ENCODE peak calls at places on chromosome 2, in eight cellular contexts. One of them, this sample, is unnamed.

GRCh38 chr2:57617327-57617726 is 429.3 kb upstream of the VRK2 start:
- DNase-seq in ACHN: no peak
- DNase-seq in sigmoid colon: no peak
- DNase-seq in fibroblast of pulmonary artery: no peak
- DNase-seq in left colon: no peak
- DNase-seq in stimulated activated CD4-positive, alpha-beta T cell treated with anti-CD3 and anti-CD28 coated beads, TNF-alpha, amount 100 ng/mL, for 1 hour: no peak
- DNase-seq in NAMALWA: no peak
- DNase-seq in RWPE1: no peak
- DNase-seq in this sample: no peak

GRCh38 chr2:179170897-179171296 is 93.7 kb downstream of the SESTD1 start:
- DNase-seq in left colon: no peak
- DNase-seq in sigmoid colon: no peak
- DNase-seq in NAMALWA: peak; percentile 5
- DNase-seq in RWPE1: no peak
- DNase-seq in fibroblast of pulmonary artery: no peak
- DNase-seq in ACHN: no peak
- DNase-seq in stimulated activated CD4-positive, alpha-beta T cell treated with anti-CD3 and anti-CD28 coated beads, TNF-alpha, amount 100 ng/mL, for 1 hour: no peak
- DNase-seq in this sample: no peak

GRCh38 chr2:26986576-26986975 is 16.1 kb downstream of the MAPRE3 start:
- DNase-seq in left colon: no peak
- DNase-seq in ACHN: peak; percentile 27
- DNase-seq in RWPE1: no peak
- DNase-seq in NAMALWA: no peak
- DNase-seq in stimulated activated CD4-positive, alpha-beta T cell treated with anti-CD3 and anti-CD28 coated beads, TNF-alpha, amount 100 ng/mL, for 1 hour: no peak
- DNase-seq in fibroblast of pulmonary artery: no peak
- DNase-seq in sigmoid colon: no peak
- DNase-seq in this sample: no peak

GRCh38 chr2:6954586-6954985 is 37.4 kb downstream of the RNF144A start:
- DNase-seq in fibroblast of pulmonary artery: peak; percentile 16
- DNase-seq in NAMALWA: no peak
- DNase-seq in stimulated activated CD4-positive, alpha-beta T cell treated with anti-CD3 and anti-CD28 coated beads, TNF-alpha, amount 100 ng/mL, for 1 hour: no peak
- DNase-seq in left colon: no peak
- DNase-seq in RWPE1: no peak
- DNase-seq in ACHN: no peak
- DNase-seq in sigmoid colon: no peak
- DNase-seq in this sample: no peak

GRCh38 chr2:96138146-96139145 is at the start of gene ASTL:
- DNase-seq in NAMALWA: peak; percentile 71
- DNase-seq in left colon: peak; percentile 87
- DNase-seq in fibroblast of pulmonary artery: peak; percentile 49
- DNase-seq in ACHN: peak; percentile 39
- DNase-seq in stimulated activated CD4-positive, alpha-beta T cell treated with anti-CD3 and anti-CD28 coated beads, TNF-alpha, amount 100 ng/mL, for 1 hour: no peak
- DNase-seq in sigmoid colon: no peak
- DNase-seq in RWPE1: peak; percentile 40
- DNase-seq in this sample: no peak

GRCh38 chr2:160221391-160222276 is 21.6 kb upstream of the ITGB6 start:
- DNase-seq in NAMALWA: no peak
- DNase-seq in fibroblast of pulmonary artery: peak; percentile 59
- DNase-seq in ACHN: peak; percentile 48
- DNase-seq in RWPE1: peak; percentile 70
- DNase-seq in sigmoid colon: peak; percentile 69
- DNase-seq in left colon: peak; percentile 79
- DNase-seq in stimulated activated CD4-positive, alpha-beta T cell treated with anti-CD3 and anti-CD28 coated beads, TNF-alpha, amount 100 ng/mL, for 1 hour: no peak
- DNase-seq in this sample: no peak

GRCh38 chr2:105437708-105438103 is 38.9 kb upstream of the FHL2 start:
- DNase-seq in left colon: no peak
- DNase-seq in ACHN: no peak
- DNase-seq in stimulated activated CD4-positive, alpha-beta T cell treated with anti-CD3 and anti-CD28 coated beads, TNF-alpha, amount 100 ng/mL, for 1 hour: no peak
- DNase-seq in RWPE1: no peak
- DNase-seq in NAMALWA: no peak
- DNase-seq in sigmoid colon: no peak
- DNase-seq in fibroblast of pulmonary artery: peak; percentile 59
- DNase-seq in this sample: peak; percentile 67

GRCh38 chr2:195559431-195559914 is 97.6 kb upstream of the SLC39A10 start:
- DNase-seq in stimulated activated CD4-positive, alpha-beta T cell treated with anti-CD3 and anti-CD28 coated beads, TNF-alpha, amount 100 ng/mL, for 1 hour: peak; percentile 54
- DNase-seq in fibroblast of pulmonary artery: peak; percentile 98
- DNase-seq in RWPE1: no peak
- DNase-seq in sigmoid colon: no peak
- DNase-seq in ACHN: no peak
- DNase-seq in left colon: no peak
- DNase-seq in NAMALWA: peak; percentile 90
- DNase-seq in this sample: no peak

GRCh38 chr2:214410918-214411554 is at the start of gene VWC2L:
- DNase-seq in ACHN: peak; percentile 83
- DNase-seq in RWPE1: peak; percentile 57
- DNase-seq in left colon: peak; percentile 60
- DNase-seq in stimulated activated CD4-positive, alpha-beta T cell treated with anti-CD3 and anti-CD28 coated beads, TNF-alpha, amount 100 ng/mL, for 1 hour: no peak
- DNase-seq in sigmoid colon: no peak
- DNase-seq in NAMALWA: peak; percentile 29
- DNase-seq in fibroblast of pulmonary artery: peak; percentile 76
- DNase-seq in this sample: peak; percentile 31

GRCh38 chr2:98280376-98281102 is 65.7 kb upstream of the CNGA3 start:
- DNase-seq in RWPE1: no peak
- DNase-seq in stimulated activated CD4-positive, alpha-beta T cell treated with anti-CD3 and anti-CD28 coated beads, TNF-alpha, amount 100 ng/mL, for 1 hour: no peak
- DNase-seq in fibroblast of pulmonary artery: no peak
- DNase-seq in NAMALWA: no peak
- DNase-seq in left colon: peak; percentile 68
- DNase-seq in ACHN: peak; percentile 84
- DNase-seq in sigmoid colon: no peak
- DNase-seq in this sample: no peak

GRCh38 chr2:85611705-85612587 is at the start of gene C2orf68:
- DNase-seq in sigmoid colon: peak; percentile 94
- DNase-seq in RWPE1: peak; percentile 88
- DNase-seq in left colon: peak; percentile 94
- DNase-seq in stimulated activated CD4-positive, alpha-beta T cell treated with anti-CD3 and anti-CD28 coated beads, TNF-alpha, amount 100 ng/mL, for 1 hour: peak; percentile 57
- DNase-seq in fibroblast of pulmonary artery: peak; percentile 84
- DNase-seq in NAMALWA: peak; percentile 91
- DNase-seq in ACHN: peak; percentile 91
- DNase-seq in this sample: no peak

GRCh38 chr2:11234309-11234708 is 79.0 kb downstream of the SLC66A3 start:
- DNase-seq in ACHN: peak; percentile 48
- DNase-seq in RWPE1: peak; percentile 20
- DNase-seq in NAMALWA: peak; percentile 44
- DNase-seq in fibroblast of pulmonary artery: peak; percentile 48
- DNase-seq in stimulated activated CD4-positive, alpha-beta T cell treated with anti-CD3 and anti-CD28 coated beads, TNF-alpha, amount 100 ng/mL, for 1 hour: no peak
- DNase-seq in left colon: no peak
- DNase-seq in sigmoid colon: no peak
- DNase-seq in this sample: no peak

GRCh38 chr2:57696016-57696415 is 350.6 kb upstream of the VRK2 start:
- DNase-seq in RWPE1: peak; percentile 66
- DNase-seq in NAMALWA: no peak
- DNase-seq in left colon: no peak
- DNase-seq in ACHN: peak; percentile 28
- DNase-seq in stimulated activated CD4-positive, alpha-beta T cell treated with anti-CD3 and anti-CD28 coated beads, TNF-alpha, amount 100 ng/mL, for 1 hour: no peak
- DNase-seq in sigmoid colon: no peak
- DNase-seq in fibroblast of pulmonary artery: no peak
- DNase-seq in this sample: no peak

GRCh38 chr2:28398101-28398834 is 5.6 kb downstream of the FOSL2 start:
- DNase-seq in stimulated activated CD4-positive, alpha-beta T cell treated with anti-CD3 and anti-CD28 coated beads, TNF-alpha, amount 100 ng/mL, for 1 hour: no peak
- DNase-seq in left colon: no peak
- DNase-seq in NAMALWA: no peak
- DNase-seq in sigmoid colon: peak; percentile 86
- DNase-seq in fibroblast of pulmonary artery: peak; percentile 79
- DNase-seq in ACHN: peak; percentile 67
- DNase-seq in RWPE1: no peak
- DNase-seq in this sample: no peak

GRCh38 chr2:216426938-216427337 is 14.7 kb downstream of the SMARCAL1 start:
- DNase-seq in sigmoid colon: no peak
- DNase-seq in stimulated activated CD4-positive, alpha-beta T cell treated with anti-CD3 and anti-CD28 coated beads, TNF-alpha, amount 100 ng/mL, for 1 hour: no peak
- DNase-seq in ACHN: peak; percentile 40
- DNase-seq in RWPE1: peak; percentile 8
- DNase-seq in left colon: no peak
- DNase-seq in fibroblast of pulmonary artery: peak; percentile 53
- DNase-seq in NAMALWA: no peak
- DNase-seq in this sample: no peak

GRCh38 chr2:173451137-173451536 is 96.5 kb downstream of the CDCA7 start:
- DNase-seq in RWPE1: no peak
- DNase-seq in left colon: no peak
- DNase-seq in ACHN: no peak
- DNase-seq in stimulated activated CD4-positive, alpha-beta T cell treated with anti-CD3 and anti-CD28 coated beads, TNF-alpha, amount 100 ng/mL, for 1 hour: no peak
- DNase-seq in NAMALWA: no peak
- DNase-seq in fibroblast of pulmonary artery: no peak
- DNase-seq in sigmoid colon: no peak
- DNase-seq in this sample: no peak

GRCh38 chr2:191245869-191246531 is 796 bp downstream of the MYO1B start:
- DNase-seq in sigmoid colon: peak; percentile 74
- DNase-seq in stimulated activated CD4-positive, alpha-beta T cell treated with anti-CD3 and anti-CD28 coated beads, TNF-alpha, amount 100 ng/mL, for 1 hour: no peak
- DNase-seq in fibroblast of pulmonary artery: peak; percentile 64
- DNase-seq in ACHN: peak; percentile 87
- DNase-seq in RWPE1: peak; percentile 74
- DNase-seq in NAMALWA: no peak
- DNase-seq in left colon: peak; percentile 82
- DNase-seq in this sample: no peak

GRCh38 chr2:23624915-23625314 is 239.9 kb downstream of the KLHL29 start:
- DNase-seq in left colon: no peak
- DNase-seq in fibroblast of pulmonary artery: no peak
- DNase-seq in NAMALWA: no peak
- DNase-seq in ACHN: no peak
- DNase-seq in sigmoid colon: no peak
- DNase-seq in RWPE1: no peak
- DNase-seq in stimulated activated CD4-positive, alpha-beta T cell treated with anti-CD3 and anti-CD28 coated beads, TNF-alpha, amount 100 ng/mL, for 1 hour: no peak
- DNase-seq in this sample: no peak

GRCh38 chr2:23381084-23381483 is 3.9 kb upstream of the KLHL29 start:
- DNase-seq in left colon: no peak
- DNase-seq in sigmoid colon: no peak
- DNase-seq in ACHN: peak; percentile 94
- DNase-seq in RWPE1: peak; percentile 75
- DNase-seq in stimulated activated CD4-positive, alpha-beta T cell treated with anti-CD3 and anti-CD28 coated beads, TNF-alpha, amount 100 ng/mL, for 1 hour: no peak
- DNase-seq in NAMALWA: peak; percentile 55
- DNase-seq in fibroblast of pulmonary artery: peak; percentile 82
- DNase-seq in this sample: no peak

GRCh38 chr2:28702415-28702859 is 49.2 kb upstream of the PPP1CB start:
- DNase-seq in ACHN: no peak
- DNase-seq in RWPE1: no peak
- DNase-seq in fibroblast of pulmonary artery: no peak
- DNase-seq in NAMALWA: no peak
- DNase-seq in stimulated activated CD4-positive, alpha-beta T cell treated with anti-CD3 and anti-CD28 coated beads, TNF-alpha, amount 100 ng/mL, for 1 hour: no peak
- DNase-seq in sigmoid colon: peak; percentile 83
- DNase-seq in left colon: no peak
- DNase-seq in this sample: no peak

GRCh38 chr2:73285162-73285739 is 973 bp upstream of the FBXO41 start:
- DNase-seq in stimulated activated CD4-positive, alpha-beta T cell treated with anti-CD3 and anti-CD28 coated beads, TNF-alpha, amount 100 ng/mL, for 1 hour: no peak
- DNase-seq in ACHN: no peak
- DNase-seq in RWPE1: no peak
- DNase-seq in left colon: peak; percentile 18
- DNase-seq in sigmoid colon: no peak
- DNase-seq in NAMALWA: peak; percentile 96
- DNase-seq in fibroblast of pulmonary artery: no peak
- DNase-seq in this sample: no peak

GRCh38 chr2:174217883-174218282 is 30.4 kb downstream of the OLA1 start:
- DNase-seq in RWPE1: no peak
- DNase-seq in NAMALWA: no peak
- DNase-seq in stimulated activated CD4-positive, alpha-beta T cell treated with anti-CD3 and anti-CD28 coated beads, TNF-alpha, amount 100 ng/mL, for 1 hour: no peak
- DNase-seq in sigmoid colon: no peak
- DNase-seq in left colon: no peak
- DNase-seq in ACHN: no peak
- DNase-seq in fibroblast of pulmonary artery: no peak
- DNase-seq in this sample: no peak

GRCh38 chr2:24463271-24463670 is 27.8 kb upstream of the NCOA1 start:
- DNase-seq in NAMALWA: no peak
- DNase-seq in sigmoid colon: no peak
- DNase-seq in stimulated activated CD4-positive, alpha-beta T cell treated with anti-CD3 and anti-CD28 coated beads, TNF-alpha, amount 100 ng/mL, for 1 hour: no peak
- DNase-seq in ACHN: no peak
- DNase-seq in RWPE1: no peak
- DNase-seq in left colon: no peak
- DNase-seq in fibroblast of pulmonary artery: no peak
- DNase-seq in this sample: no peak